ENCODE peak calls at places on chromosomes 16 and 17, in nine cellular contexts. Z is ovary, O is breast epithelium, W is HCT116, P is IMR-90, U is gastrocnemius medialis, H is heart left ventricle, N is transverse colon, C is sigmoid colon. Q is an unnamed sample.

GRCh38 chr17:83119987-83120864 is 40.8 kb downstream of the METRNL start:
- DNase-seq in N (peak; percentile 39), W (no peak), H (no peak), P (no peak), Z (no peak), C (no peak), O (no peak), U (no peak), Q (no peak)

GRCh38 chr17:57612202-57613071 is 132.7 kb downstream of the CCDC182 start:
- DNase-seq in C (no peak), Z (no peak), P (no peak), O (peak; percentile 10), N (no peak), U (no peak), H (no peak), W (no peak), Q (no peak)

GRCh38 chr16:55401036-55401435 is 77.0 kb downstream of the IRX6 start:
- DNase-seq in W (no peak), H (no peak), Z (no peak), P (no peak), U (no peak), O (no peak), C (no peak), N (no peak), Q (no peak)

GRCh38 chr17:6064855-6065254 is 5.3 kb upstream of the WSCD1 start:
- DNase-seq in C (no peak), N (no peak), Z (no peak), U (no peak), W (no peak), H (no peak), O (no peak), P (no peak), Q (no peak)

GRCh38 chr17:78572277-78573205 is 4.7 kb downstream of the DNAH17 start:
- DNase-seq in H (no peak), U (no peak), W (no peak), N (no peak), P (no peak), C (no peak), O (no peak), Z (no peak), Q (no peak)

GRCh38 chr17:47252209-47252608 is 1.4 kb upstream of the ITGB3 start:
- DNase-seq in H (no peak), C (no peak), N (no peak), U (no peak), W (no peak), P (no peak), O (no peak), Z (no peak), Q (no peak)

GRCh38 chr17:67993998-67994361 is 2.3 kb downstream of the C17orf58 start:
- DNase-seq in W (no peak), P (peak; percentile 12), H (peak; percentile 52), N (no peak), C (no peak), U (no peak), Z (no peak), O (no peak), Q (no peak)

GRCh38 chr17:29931253-29931932 is 1.4 kb upstream of the SSH2 start:
- DNase-seq in P (peak; percentile 78), N (peak; percentile 70), O (no peak), W (peak; percentile 82), U (peak; percentile 53), Z (peak; percentile 51), H (peak; percentile 74), C (peak; percentile 81), Q (peak; percentile 67)

GRCh38 chr17:83155128-83156081 is 76.0 kb downstream of the METRNL start:
- DNase-seq in O (peak; percentile 48), U (peak; percentile 50), Z (no peak), W (no peak), C (peak; percentile 83), N (no peak), P (peak; percentile 44), H (peak; percentile 69), Q (no peak)

GRCh38 chr17:42655528-42655927 is 3.6 kb upstream of the TUBG2 start:
- DNase-seq in U (no peak), N (no peak), W (no peak), O (no peak), C (no peak), H (no peak), P (peak; percentile 93), Z (no peak), Q (no peak)

GRCh38 chr17:4710693-4711634 is 532 bp downstream of the ARRB2 start:
- DNase-seq in U (no peak), P (no peak), O (no peak), W (no peak), Z (no peak), C (no peak), N (peak; percentile 39), H (no peak), Q (no peak)

GRCh38 chr17:7555320-7555948 is 3.1 kb upstream of the TNFSF13 start:
- DNase-seq in W (no peak), C (no peak), Z (no peak), H (no peak), P (no peak), U (no peak), O (no peak), N (no peak), Q (no peak)

GRCh38 chr17:51676691-51677487 is 416.5 kb downstream of the UTP18 start:
- DNase-seq in H (no peak), Z (no peak), O (no peak), U (no peak), C (no peak), N (no peak), W (no peak), P (no peak), Q (no peak)

GRCh38 chr16:89320717-89321501 is 103.4 kb downstream of the ZNF778 start:
- DNase-seq in O (no peak), Z (peak; percentile 63), U (peak; percentile 86), W (no peak), N (peak; percentile 80), P (peak; percentile 61), C (no peak), H (peak; percentile 76), Q (no peak)

GRCh38 chr17:77246110-77247047 is 105.6 kb downstream of the SEC14L1 start:
- DNase-seq in O (no peak), P (no peak), H (no peak), W (no peak), Z (no peak), U (no peak), N (peak; percentile 38), C (no peak), Q (no peak)

GRCh38 chr16:24536671-24537070 is 2.7 kb upstream of the RBBP6 start:
- DNase-seq in C (no peak), W (no peak), H (no peak), O (no peak), U (no peak), Z (no peak), P (no peak), N (no peak), Q (no peak)

GRCh38 chr16:4677390-4677789 is 16.0 kb upstream of the NUDT16L1 start:
- DNase-seq in P (no peak), W (no peak), C (no peak), O (no peak), N (no peak), U (peak; percentile 83), H (peak; percentile 92), Z (peak; percentile 51), Q (no peak)

GRCh38 chr17:60461584-60461983 is 39.3 kb downstream of the CHCT1 start:
- DNase-seq in C (no peak), U (no peak), Z (no peak), H (no peak), W (no peak), P (no peak), N (no peak), O (no peak), Q (no peak)

GRCh38 chr17:29591737-29592624 is 951 bp upstream of the ANKRD13B start:
- DNase-seq in P (peak; percentile 65), Z (peak; percentile 93), O (peak; percentile 86), W (peak; percentile 69), U (peak; percentile 82), N (peak; percentile 93), H (peak; percentile 92), C (peak; percentile 93), Q (peak; percentile 89)

GRCh38 chr17:43517161-43517560 is 29.0 kb downstream of the ETV4 start:
- DNase-seq in Z (no peak), H (no peak), C (no peak), W (no peak), N (no peak), P (no peak), O (no peak), U (no peak), Q (no peak)

GRCh38 chr16:11398851-11399250 is 53.6 kb downstream of the RMI2 start:
- DNase-seq in C (no peak), N (no peak), O (no peak), H (peak; percentile 8), Z (no peak), W (no peak), P (no peak), U (no peak), Q (no peak)

GRCh38 chr17:4945176-4945943 is 3.0 kb downstream of the PFN1 start:
- DNase-seq in H (peak; percentile 76), N (peak; percentile 88), C (peak; percentile 93), U (peak; percentile 93), P (peak; percentile 93), O (peak; percentile 81), Z (peak; percentile 59), W (peak; percentile 82), Q (peak; percentile 79)

GRCh38 chr17:42848093-42848492 is 2.9 kb upstream of the AOC3 start:
- DNase-seq in W (no peak), O (no peak), H (no peak), P (no peak), Z (no peak), U (no peak), N (no peak), C (no peak), Q (no peak)

GRCh38 chr16:30731411-30731810 is 16.8 kb upstream of the PHKG2 start:
- DNase-seq in C (no peak), O (no peak), H (no peak), P (peak; percentile 27), Z (no peak), U (no peak), W (no peak), N (no peak), Q (no peak)
- H3K36me3 ChIP-seq in C (peaks cover 68% of the 10 kb centered on the region), O (peaks cover 6% of the 10 kb centered on the region), H (peaks cover 98% of the 10 kb centered on the region), P (peaks cover 61% of the 10 kb centered on the region), Z (no peaks in the 10 kb centered on the region), U (peaks cover 9% of the 10 kb centered on the region), W (peaks cover 53% of the 10 kb centered on the region), N (peaks cover 69% of the 10 kb centered on the region), Q (no peaks in the 10 kb centered on the region)

GRCh38 chr16:67968440-67969285 is at the start of gene SLC12A4:
- DNase-seq in Z (peak; percentile 82), C (peak; percentile 94), W (peak; percentile 19), O (peak; percentile 76), N (peak; percentile 85), H (peak; percentile 94), P (peak; percentile 65), U (peak; percentile 66), Q (peak; percentile 87)
- TF ChIP-seq POLR2A in Z (peak; percentile 93), C (peak; percentile 19), W (peak; percentile 33), O (no peak), N (peak; percentile 55), H (peak; percentile 94), P (peak; percentile 75), U (peak; percentile 94), Q (peak; percentile 99)

GRCh38 chr16:56588781-56589140 is 567 bp upstream of the MT3 start:
- DNase-seq in O (no peak), C (no peak), H (no peak), U (no peak), Z (no peak), N (no peak), W (no peak), P (no peak), Q (no peak)
- H3K27me3 ChIP-seq in O (no peaks in the 10 kb centered on the region), C (peaks cover 41% of the 10 kb centered on the region), H (peaks cover 14% of the 10 kb centered on the region), U (no peaks in the 10 kb centered on the region), Z (no peaks in the 10 kb centered on the region), N (peaks cover 39% of the 10 kb centered on the region), W (peaks cover 3% of the 10 kb centered on the region), P (peaks cover 65% of the 10 kb centered on the region), Q (no peaks in the 10 kb centered on the region)

GRCh38 chr16:80034469-80034826 is 433.9 kb upstream of the MAF start:
- DNase-seq in Z (no peak), U (no peak), N (no peak), O (no peak), P (no peak), H (no peak), C (no peak), W (no peak), Q (no peak)
- H3K36me3 ChIP-seq in Z (no peaks in the 10 kb centered on the region), U (no peaks in the 10 kb centered on the region), N (no peaks in the 10 kb centered on the region), O (no peaks in the 10 kb centered on the region), P (no peaks in the 10 kb centered on the region), H (no peaks in the 10 kb centered on the region), C (no peaks in the 10 kb centered on the region), W (no peaks in the 10 kb centered on the region), Q (no peaks in the 10 kb centered on the region)

Q was measured in uterus.